ENCODE peak calls at places on chromosome 19, in seven cellular contexts. G, I, R, T, D, C and H are unnamed samples.

GRCh38 chr19:52492991-52493470 is 34.4 kb upstream of the ZNF808 start:
- DNase-seq in G (no peak), I (no peak), R (no peak), T (no peak), D (no peak), C (no peak), H (peak)

GRCh38 chr19:40247735-40248262 is 21.3 kb upstream of the CCNP start:
- DNase-seq in G (no peak), I (no peak), R (no peak), T (no peak), D (no peak), C (no peak), H (peak)

GRCh38 chr19:15379996-15380647 is 535 bp upstream of the AKAP8 start:
- DNase-seq in G (no peak), I (no peak), R (no peak), T (peak), D (no peak), C (no peak), H (peak)

GRCh38 chr19:41811036-41811435 is 14.6 kb downstream of the CEACAM3 start:
- DNase-seq in G (peak), I (no peak), R (no peak), T (peak), D (no peak), C (no peak), H (no peak)

GRCh38 chr19:31231181-31231580 is 118.1 kb downstream of the TSHZ3 start:
- DNase-seq in G (no peak), I (no peak), R (no peak), T (no peak), D (no peak), C (no peak), H (no peak)

GRCh38 chr19:55476100-55476775 is at the start of gene ZNF628:
- DNase-seq in G (peak), I (peak), R (peak), T (peak), D (peak), C (peak), H (peak)

GRCh38 chr19:4635763-4636135 is 3.6 kb upstream of the TNFAIP8L1 start:
- DNase-seq in G (no peak), I (peak), R (no peak), T (no peak), D (no peak), C (no peak), H (no peak)

GRCh38 chr19:33676999-33677665 is 55.4 kb downstream of the CHST8 start:
- DNase-seq in G (no peak), I (no peak), R (no peak), T (no peak), D (no peak), C (peak), H (no peak)

GRCh38 chr19:4976412-4977298 is 7.7 kb downstream of the KDM4B start:
- DNase-seq in G (peak), I (peak), R (peak), T (peak), D (peak), C (peak), H (peak)

GRCh38 chr19:13012690-13013608 is 17.7 kb downstream of the NFIX start:
- DNase-seq in G (no peak), I (peak), R (peak), T (no peak), D (peak), C (no peak), H (no peak)

GRCh38 chr19:6249296-6249695 is 30.5 kb downstream of the MLLT1 start:
- DNase-seq in G (no peak), I (no peak), R (no peak), T (no peak), D (no peak), C (peak), H (no peak)

GRCh38 chr19:48958006-48958405 is 3.3 kb downstream of the BAX start:
- DNase-seq in G (no peak), I (no peak), R (no peak), T (no peak), D (no peak), C (no peak), H (no peak)

GRCh38 chr19:32404213-32404938 is 1.2 kb upstream of the DPY19L3 start:
- DNase-seq in G (no peak), I (peak), R (no peak), T (no peak), D (no peak), C (no peak), H (peak)

GRCh38 chr19:10839071-10840050 is 3.3 kb upstream of the TMED1 start:
- DNase-seq in G (no peak), I (no peak), R (no peak), T (no peak), D (no peak), C (no peak), H (no peak)

GRCh38 chr19:1854542-1855039 is 6.3 kb upstream of the REXO1 start:
- DNase-seq in G (peak), I (no peak), R (no peak), T (no peak), D (no peak), C (no peak), H (no peak)
- H3K4me3 ChIP-seq in G (peak), I (no peak), R (no peak), T (peak), D (no peak), C (peak), H (no peak)

GRCh38 chr19:17716309-17716929 is 2.9 kb upstream of the MAP1S start:
- DNase-seq in G (no peak), I (no peak), R (no peak), T (no peak), D (no peak), C (no peak), H (no peak)
- TF ChIP-seq CTCF in G (peak), I (no peak), R (no peak), T (no peak), D (no peak), C (no peak), H (no peak)

GRCh38 chr19:35909684-35910035 is 1.6 kb upstream of the TYROBP start:
- DNase-seq in G (no peak), I (no peak), R (no peak), T (no peak), D (no peak), C (no peak), H (no peak)

GRCh38 chr19:35908977-35909683 is 1.0 kb upstream of the TYROBP start:
- DNase-seq in G (peak), I (no peak), R (no peak), T (peak), D (peak), C (no peak), H (peak)

GRCh38 chr19:35907377-35907745 is 734 bp downstream of the TYROBP start:
- DNase-seq in G (no peak), I (no peak), R (no peak), T (no peak), D (no peak), C (no peak), H (no peak)

GRCh38 chr19:35905178-35905727 is 2.8 kb downstream of the TYROBP start:
- DNase-seq in G (no peak), I (no peak), R (no peak), T (no peak), D (no peak), C (no peak), H (no peak)

GRCh38 chr19:35908010-35908441 is at the start of gene TYROBP:
- DNase-seq in G (no peak), I (no peak), R (no peak), T (no peak), D (no peak), C (no peak), H (no peak)
- TF ChIP-seq POLR2A in G (no peak), I (no peak), R (no peak), T (no peak), D (no peak), C (peak), H (no peak)

DNA sequence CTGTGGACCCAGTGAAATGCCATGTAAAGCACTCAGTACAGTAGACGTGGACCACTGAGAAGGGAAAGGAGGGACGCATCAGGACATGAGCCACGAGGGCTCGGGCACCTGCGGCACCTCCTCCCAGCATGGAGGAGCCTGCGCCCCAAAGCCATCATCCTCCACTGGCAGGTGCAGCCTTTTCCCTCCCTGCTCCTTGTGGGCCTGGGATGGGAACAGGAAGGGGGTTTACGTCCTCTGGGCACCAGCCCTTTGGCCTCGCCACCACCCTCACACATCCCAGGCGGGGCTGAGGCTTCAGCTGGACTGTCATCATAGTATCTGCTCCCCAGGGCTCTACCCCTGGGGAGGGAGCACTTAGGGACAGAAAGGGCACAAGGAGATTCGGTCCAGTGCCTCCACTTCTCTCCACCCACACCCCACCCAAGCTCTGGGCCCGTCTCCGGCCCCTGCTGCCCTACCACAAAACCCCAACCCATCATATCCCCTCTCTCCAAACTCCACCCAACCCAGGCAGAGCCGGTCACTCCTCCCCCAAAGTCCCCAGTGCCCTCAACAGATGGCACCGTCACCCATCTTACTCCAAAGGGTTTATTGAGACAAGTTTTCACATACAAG is 2.1 kb upstream of the PRKD2 start:
- DNase-seq in G (no peak), I (no peak), R (no peak), T (peak), D (no peak), C (no peak), H (no peak)
- H3K4me3 ChIP-seq in G (no peak), I (no peak), R (no peak), T (no peak), D (no peak), C (no peak), H (no peak)

DNA sequence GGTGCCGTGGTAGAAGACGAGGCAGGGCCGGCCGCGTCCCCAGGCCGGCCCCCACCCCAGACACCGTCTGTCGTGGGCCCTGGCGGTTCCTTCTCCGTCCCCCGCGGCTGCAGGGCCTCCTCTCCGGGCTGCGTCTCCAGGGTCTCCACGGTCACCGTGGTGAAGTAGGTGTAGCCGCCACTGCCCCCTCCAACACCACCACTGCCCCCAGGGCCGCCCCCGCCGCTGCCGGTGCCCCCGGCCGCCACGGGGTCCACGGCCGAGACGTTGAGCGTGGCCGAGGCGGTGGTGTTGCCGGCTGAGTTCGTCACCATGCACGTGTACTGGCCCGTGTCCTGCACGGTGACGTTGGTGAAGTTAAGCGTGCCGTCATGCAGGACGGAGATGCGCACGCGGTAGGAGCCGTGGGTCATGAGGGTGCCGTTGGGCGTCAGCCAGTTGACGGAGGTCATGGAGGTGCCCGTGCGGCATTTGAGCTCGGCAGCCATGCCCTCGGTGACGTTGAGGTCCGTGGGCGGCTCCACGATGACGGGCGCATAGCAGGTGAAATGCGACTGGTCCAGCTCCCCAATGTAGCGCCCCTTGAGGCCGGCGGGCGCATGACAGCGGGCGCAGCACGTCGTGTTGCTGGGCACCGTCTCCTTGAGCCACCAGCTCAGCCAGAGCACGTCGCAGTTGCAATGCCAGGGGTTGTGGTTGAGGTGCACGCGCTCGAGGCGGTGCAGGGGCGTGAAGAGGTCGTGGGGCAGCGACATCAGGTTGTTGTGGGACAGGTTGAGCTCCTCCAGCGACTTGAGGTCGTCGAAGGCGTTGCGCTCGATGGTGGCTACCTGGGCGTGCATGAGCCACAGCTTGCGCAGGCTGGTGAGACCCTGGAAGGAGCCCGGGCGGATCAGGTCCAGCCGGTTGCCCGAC is 4.6 kb upstream of the ASPDH start:
- DNase-seq in G (no peak), I (no peak), R (no peak), T (no peak), D (no peak), C (peak), H (no peak)
- TF ChIP-seq CTCF in G (no peak), I (no peak), R (no peak), T (no peak), D (no peak), C (no peak), H (no peak)

GRCh38 chr19:45995715-45996385 is 583 bp downstream of the CCDC61 start:
- DNase-seq in G (no peak), I (no peak), R (no peak), T (no peak), D (no peak), C (no peak), H (no peak)
- TF ChIP-seq POLR2A in G (no peak), I (no peak), R (no peak), T (no peak), D (no peak), C (no peak), H (no peak)

DNA sequence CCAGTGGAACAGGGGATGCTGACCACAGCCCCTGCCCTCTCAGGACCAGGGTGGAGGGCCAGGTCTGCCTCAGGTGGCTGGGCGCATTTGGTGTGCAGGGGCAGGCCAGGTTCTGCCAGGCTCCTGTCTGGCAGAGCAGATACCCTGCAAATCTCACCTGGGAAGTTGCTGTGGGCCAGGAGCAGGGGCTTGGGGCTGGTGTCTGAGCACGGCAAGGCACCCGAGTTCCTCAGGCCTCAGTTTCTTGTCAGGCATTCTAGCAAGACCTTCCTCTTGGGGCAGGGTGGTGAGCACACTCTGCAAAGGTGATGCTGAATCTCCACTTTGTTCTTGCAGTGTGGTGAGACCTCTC is 1.1 kb downstream of the CRTC1 start:
- DNase-seq in G (no peak), I (no peak), R (no peak), T (no peak), D (no peak), C (no peak), H (no peak)
- H3K4me3 ChIP-seq in G (no peak), I (no peak), R (no peak), T (no peak), D (no peak), C (peak), H (peak)

GRCh38 chr19:532578-533484 is 1.3 kb downstream of the CDC34 start:
- DNase-seq in G (peak), I (peak), R (peak), T (no peak), D (peak), C (no peak), H (peak)

GRCh38 chr19:533485-534058 is 2.0 kb downstream of the CDC34 start:
- DNase-seq in G (no peak), I (peak), R (no peak), T (no peak), D (no peak), C (no peak), H (no peak)

GRCh38 chr19:530133-531008 is 1.2 kb upstream of the CDC34 start:
- DNase-seq in G (no peak), I (peak), R (no peak), T (no peak), D (no peak), C (no peak), H (no peak)

GRCh38 chr19:531753-532571 is at the start of gene CDC34:
- DNase-seq in G (no peak), I (no peak), R (no peak), T (no peak), D (no peak), C (no peak), H (peak)

DNA sequence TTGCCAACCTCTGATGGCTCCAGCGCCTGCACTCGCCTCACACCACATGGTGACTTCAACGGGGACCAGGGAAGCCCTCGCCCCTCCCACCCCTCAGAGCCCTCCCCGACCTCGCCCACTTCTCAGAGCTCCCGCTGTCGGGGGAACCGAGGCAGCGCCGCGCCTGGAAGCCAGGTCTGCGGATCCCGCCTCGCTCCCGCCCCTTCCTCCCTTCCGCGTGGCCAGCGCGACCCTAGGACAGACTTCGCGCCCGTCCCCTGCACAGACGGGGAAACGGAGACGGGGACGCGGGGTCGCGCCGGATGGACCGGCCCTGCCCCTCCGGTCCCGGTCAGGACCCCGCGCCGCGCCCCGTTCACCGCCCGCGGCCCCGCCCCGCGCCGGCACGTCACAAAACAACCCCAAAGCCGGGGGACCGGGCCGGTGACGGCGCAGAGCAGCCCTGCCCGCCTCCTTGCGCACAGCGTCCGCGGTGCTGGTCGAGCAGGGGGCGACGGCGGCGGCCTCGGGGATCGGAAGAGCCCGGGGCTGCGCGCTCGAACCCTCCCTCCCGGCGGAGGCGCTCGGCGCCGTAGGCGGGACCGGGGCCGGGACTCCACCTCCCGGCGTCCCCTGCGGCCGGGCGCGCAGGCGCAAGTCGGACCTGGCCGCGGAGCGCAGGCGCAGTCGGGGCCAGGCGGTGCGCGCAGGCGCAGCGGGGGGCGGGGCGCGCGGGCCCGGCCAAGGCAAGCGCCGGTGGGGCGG is 379 bp upstream of the CDC34 start:
- DNase-seq in G (peak), I (peak), R (peak), T (peak), D (peak), C (no peak), H (peak)
- TF ChIP-seq CTCF in G (no peak), I (peak), R (no peak), T (no peak), D (peak), C (no peak), H (no peak)

GRCh38 chr19:17470204-17470841 is at the start of gene SLC27A1:
- DNase-seq in G (peak), I (peak), R (peak), T (peak), D (peak), C (peak), H (peak)
- TF ChIP-seq POLR2A in G (peak), I (peak), R (no peak), T (no peak), D (peak), C (no peak), H (no peak)